ENCODE peak calls at places on chromosomes 5 and 9, in six cellular contexts. X, G, T, I, Z and Q are unnamed samples.

GRCh38 chr5:33401482-33402390 is 39.0 kb upstream of the TARS1 start:
- DNase-seq in I (no peak), T (no peak), X (no peak), Z (no peak), G (peak), Q (no peak)

GRCh38 chr9:76634356-76635054 is 129.7 kb upstream of the PCA3 start:
- DNase-seq in X (no peak), Z (no peak), I (no peak), G (peak), T (no peak), Q (no peak)

GRCh38 chr9:22067196-22067595 is 58.1 kb upstream of the CDKN2B start:
- DNase-seq in X (no peak), Z (no peak), I (no peak), G (no peak), T (no peak), Q (no peak)

GRCh38 chr5:6736524-6737042 is 23.4 kb downstream of the TENT4A start:
- DNase-seq in Z (no peak), X (no peak), G (no peak), T (no peak), I (no peak), Q (no peak)

GRCh38 chr9:128521955-128522354 is 17.4 kb downstream of the GLE1 start:
- DNase-seq in G (no peak), T (no peak), X (no peak), Z (no peak), I (no peak), Q (no peak)

GRCh38 chr9:86322973-86323644 is 31.1 kb downstream of the TUT7 start:
- DNase-seq in I (no peak), X (no peak), G (peak), Z (no peak), T (no peak), Q (no peak)

GRCh38 chr5:22070151-22070550 is 783.0 kb downstream of the CDH12 start:
- DNase-seq in Z (no peak), I (no peak), T (no peak), G (no peak), X (no peak), Q (no peak)

GRCh38 chr9:128920381-128921058 is at the start of gene PHYHD1:
- DNase-seq in X (peak), G (peak), T (no peak), Z (no peak), I (no peak), Q (no peak)

GRCh38 chr5:74974451-74975089 is 77.8 kb downstream of the GCNT4 start:
- DNase-seq in Z (no peak), I (no peak), G (no peak), X (no peak), T (no peak), Q (no peak)

GRCh38 chr9:34463098-34463900 is 4.7 kb downstream of the DNAI1 start:
- DNase-seq in X (no peak), T (no peak), G (peak), I (no peak), Z (no peak), Q (no peak)

GRCh38 chr5:156883316-156883875 is 33.3 kb downstream of the PPP1R2B start:
- DNase-seq in T (no peak), X (no peak), I (no peak), Z (no peak), G (no peak), Q (no peak)

GRCh38 chr5:156879665-156880285 is 29.7 kb downstream of the PPP1R2B start:
- DNase-seq in X (no peak), T (peak), G (no peak), Z (no peak), I (no peak), Q (no peak)
- TF ChIP-seq CTCF in X (no peak), T (no peak), G (no peak), Z (no peak), I (no peak), Q (no peak)

GRCh38 chr5:62795912-62796311 is 217.3 kb downstream of the LRRC70 start:
- DNase-seq in T (no peak), X (no peak), Z (no peak), G (no peak), I (no peak), Q (no peak)

GRCh38 chr5:62790348-62790747 is 211.7 kb downstream of the LRRC70 start:
- DNase-seq in Z (no peak), I (no peak), G (peak), X (no peak), T (no peak), Q (no peak)

GRCh38 chr5:62785588-62785987 is 207.0 kb downstream of the LRRC70 start:
- DNase-seq in G (no peak), I (no peak), Z (no peak), T (no peak), X (no peak), Q (no peak)

GRCh38 chr5:62786099-62786498 is 207.5 kb downstream of the LRRC70 start:
- DNase-seq in Z (no peak), I (no peak), X (no peak), T (no peak), G (no peak), Q (no peak)

GRCh38 chr5:62791059-62791458 is 212.4 kb downstream of the LRRC70 start:
- DNase-seq in I (peak), Z (no peak), G (peak), T (no peak), X (no peak), Q (no peak)
- TF ChIP-seq CTCF in I (peak), Z (no peak), G (peak), T (no peak), X (no peak), Q (no peak)

GRCh38 chr5:110752953-110753352 is 14.1 kb downstream of the SLC25A46 start:
- DNase-seq in I (no peak), X (no peak), Z (no peak), G (no peak), T (no peak), Q (no peak)

GRCh38 chr5:110760158-110760557 is 21.4 kb downstream of the SLC25A46 start:
- DNase-seq in I (no peak), G (no peak), T (no peak), Z (no peak), X (no peak), Q (no peak)

GRCh38 chr5:110754181-110754580 is 15.4 kb downstream of the SLC25A46 start:
- DNase-seq in I (no peak), Z (no peak), G (no peak), T (no peak), X (no peak), Q (no peak)

GRCh38 chr5:110753620-110754019 is 14.8 kb downstream of the SLC25A46 start:
- DNase-seq in T (no peak), X (no peak), Z (no peak), G (no peak), I (no peak), Q (no peak)

GRCh38 chr5:110757118-110757729 is 18.4 kb downstream of the SLC25A46 start:
- DNase-seq in T (peak), X (no peak), Z (no peak), G (peak), I (peak), Q (no peak)
- TF ChIP-seq CTCF in T (peak), X (peak), Z (peak), G (peak), I (peak), Q (peak)

DNA sequence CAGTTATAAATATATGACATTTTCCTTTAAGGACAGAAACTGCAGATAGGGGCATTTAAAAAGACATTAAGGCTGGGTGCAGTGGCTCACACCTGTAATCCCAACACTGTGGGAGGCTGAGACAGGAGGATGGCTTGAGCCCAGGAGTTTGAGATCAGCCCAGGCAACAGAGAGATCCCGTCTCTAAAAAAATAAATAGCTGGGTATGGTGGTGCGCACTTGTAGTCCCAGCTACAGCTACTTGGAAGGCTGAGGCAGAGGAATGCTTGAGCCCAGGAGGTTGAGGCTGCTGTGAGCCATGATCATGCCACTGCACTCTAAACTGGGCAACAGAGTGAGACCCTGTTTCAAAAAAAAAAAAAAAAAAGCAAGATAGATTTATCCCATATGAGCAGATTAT is 63.6 kb downstream of the CSNK1A1 start:
- DNase-seq in T (no peak), G (peak), I (no peak), Z (no peak), X (no peak), Q (no peak)
- TF ChIP-seq CTCF in T (no peak), G (no peak), I (no peak), Z (no peak), X (no peak), Q (no peak)

DNA sequence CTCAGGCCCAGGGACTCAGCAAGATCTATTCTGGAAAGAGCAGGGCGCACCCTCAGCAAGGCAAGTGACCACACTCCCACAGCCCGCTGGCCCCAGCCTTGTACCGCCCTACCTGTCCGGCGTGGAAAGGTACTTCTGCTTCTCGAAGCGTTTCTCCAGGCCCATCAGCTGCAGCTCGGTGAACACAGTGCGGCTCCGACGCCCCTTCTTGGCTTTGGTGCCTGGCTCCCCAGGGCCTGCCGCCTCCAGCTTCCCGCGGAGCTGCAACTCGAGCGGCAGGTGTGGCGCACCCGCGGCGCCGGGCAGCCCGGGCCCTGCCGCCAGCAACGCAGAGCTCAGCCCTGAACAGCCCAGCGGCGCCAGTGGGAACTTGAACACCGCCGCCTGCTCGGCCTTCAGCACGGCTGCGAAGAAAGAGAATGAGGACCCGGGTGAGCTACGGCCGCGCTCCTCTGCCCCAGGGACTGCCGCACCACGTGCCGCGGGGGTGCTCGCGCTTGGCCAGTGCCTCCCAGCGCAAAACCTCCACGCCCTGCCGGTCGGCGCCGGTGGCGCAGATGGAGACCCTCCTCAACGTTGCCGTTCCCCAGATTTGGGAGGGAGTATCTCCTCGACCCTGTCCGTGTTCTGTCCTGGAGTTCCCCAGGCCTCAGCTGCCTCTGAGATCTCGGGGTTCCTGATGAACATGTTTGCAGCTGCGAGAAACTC is 2.2 kb downstream of the BARX1 start:
- DNase-seq in G (no peak), T (no peak), Z (no peak), X (no peak), I (peak), Q (no peak)
- TF ChIP-seq CTCF in G (no peak), T (no peak), Z (no peak), X (no peak), I (peak), Q (no peak)

GRCh38 chr5:142206801-142207200 is 98.2 kb downstream of the NDFIP1 start:
- DNase-seq in Z (no peak), X (no peak), I (no peak), T (no peak), G (no peak), Q (no peak)
- TF ChIP-seq CTCF in Z (no peak), X (no peak), I (peak), T (no peak), G (no peak), Q (no peak)

DNA sequence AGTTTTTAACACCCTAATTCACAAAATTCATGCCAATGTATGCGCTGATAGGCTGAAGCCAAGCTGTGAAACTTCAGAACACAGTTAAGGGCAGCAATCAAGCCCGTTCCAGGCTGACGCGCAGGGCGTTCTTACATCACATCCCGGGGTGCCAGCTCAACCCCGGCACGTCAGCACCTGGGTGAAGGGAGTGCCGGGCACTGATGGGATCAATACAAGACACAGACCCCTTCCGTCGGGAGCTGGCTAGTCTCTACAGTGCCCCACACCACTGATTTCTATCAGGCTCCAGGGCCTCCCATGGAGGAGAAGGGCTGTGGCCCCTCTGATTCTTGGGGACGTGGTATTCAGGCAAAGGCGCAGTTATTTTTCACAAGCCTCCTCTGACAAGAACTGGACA is 12.0 kb downstream of the BARHL1 start:
- DNase-seq in G (no peak), I (no peak), X (no peak), T (no peak), Z (no peak), Q (no peak)
- TF ChIP-seq CTCF in G (no peak), I (no peak), X (no peak), T (no peak), Z (no peak), Q (no peak)